ENCODE peak calls at places on chromosomes 16 and 17, in five cellular contexts. T, C, W, J and V are unnamed samples.

GRCh38 chr17:28427372-28427771 is 21.4 kb upstream of the SLC46A1 start:
- DNase-seq in J (no peak), T (no peak), W (no peak), C (no peak), V (no peak)

GRCh38 chr17:21058098-21058893 is 15.5 kb upstream of the USP22 start:
- DNase-seq in J (no peak), T (no peak), W (peak), C (no peak), V (no peak)

GRCh38 chr16:17396762-17397498 is 73.8 kb downstream of the XYLT1 start:
- DNase-seq in J (no peak), T (no peak), W (no peak), C (no peak), V (no peak)

GRCh38 chr17:38456031-38456815 is 28.0 kb downstream of the ARHGAP23 start:
- DNase-seq in J (no peak), W (no peak), C (no peak), T (no peak), V (no peak)

GRCh38 chr17:47776330-47777197 is 43.5 kb downstream of the TBX21 start:
- DNase-seq in W (peak), T (no peak), C (no peak), J (no peak), V (no peak)

GRCh38 chr17:6427284-6427781 is 7.6 kb downstream of the AIPL1 start:
- DNase-seq in W (no peak), C (no peak), T (no peak), J (no peak), V (no peak)

GRCh38 chr17:7549401-7550055 is 670 bp downstream of the TNFSF12 start:
- DNase-seq in C (no peak), T (no peak), J (no peak), W (no peak), V (no peak)

GRCh38 chr16:2751577-2752034 is 832 bp upstream of the SRRM2 start:
- DNase-seq in J (peak), C (no peak), T (peak), W (peak), V (no peak)

GRCh38 chr17:34827008-34827407 is 134.3 kb downstream of the CCT6B start:
- DNase-seq in W (no peak), C (no peak), J (no peak), T (no peak), V (no peak)

GRCh38 chr17:8921147-8921546 is 44.4 kb downstream of the PIK3R5 start:
- DNase-seq in C (no peak), J (no peak), W (no peak), T (no peak), V (no peak)

GRCh38 chr17:79020631-79021301 is 3.2 kb upstream of the C1QTNF1 start:
- DNase-seq in J (no peak), T (no peak), C (no peak), W (no peak), V (no peak)

GRCh38 chr16:59611556-59611955 is 877.4 kb upstream of the GOT2 start:
- DNase-seq in W (no peak), J (no peak), C (no peak), T (no peak), V (no peak)

GRCh38 chr16:58814348-58814801 is 80.3 kb upstream of the GOT2 start:
- DNase-seq in J (peak), C (no peak), W (peak), T (peak), V (peak)

GRCh38 chr16:4945560-4946502 is 8.9 kb upstream of the PPL start:
- DNase-seq in W (peak), T (no peak), C (peak), J (no peak), V (no peak)

GRCh38 chr17:6752068-6752909 is 3.6 kb upstream of the XAF1 start:
- DNase-seq in J (peak), T (no peak), C (peak), W (peak), V (peak)

GRCh38 chr16:48503779-48504178 is 106.2 kb downstream of the N4BP1 start:
- DNase-seq in C (peak), T (no peak), J (peak), W (no peak), V (no peak)

GRCh38 chr16:19238386-19238785 is 47.1 kb upstream of the CLEC19A start:
- DNase-seq in T (no peak), W (no peak), J (no peak), C (no peak), V (no peak)

GRCh38 chr16:2808181-2808580 is 8.9 kb upstream of the PRSS21 start:
- DNase-seq in C (peak), T (no peak), W (no peak), J (no peak), V (no peak)

GRCh38 chr17:41009301-41009760 is 403 bp upstream of the KRTAP3-1 start:
- DNase-seq in T (no peak), C (no peak), J (no peak), W (no peak), V (no peak)

GRCh38 chr17:4679652-4680051 is 24.3 kb downstream of the PELP1 start:
- DNase-seq in J (no peak), C (no peak), T (no peak), W (peak), V (no peak)

GRCh38 chr17:71922439-71922838 is 198.4 kb upstream of the SOX9 start:
- DNase-seq in T (no peak), J (no peak), W (peak), C (no peak), V (peak)

GRCh38 chr16:63617047-63617989 is 1504.5 kb downstream of the CDH11 start:
- DNase-seq in C (peak), J (peak), T (peak), W (no peak), V (no peak)

GRCh38 chr17:8720596-8720995 is 24.0 kb downstream of the CCDC42 start:
- DNase-seq in T (no peak), J (no peak), C (no peak), W (no peak), V (no peak)

GRCh38 chr16:85659805-85660511 is 28.8 kb downstream of the GINS2 start:
- DNase-seq in J (peak), T (peak), W (peak), C (peak), V (peak)

GRCh38 chr17:80481284-80482057 is 5.1 kb upstream of the NPTX1 start:
- DNase-seq in T (no peak), J (no peak), C (no peak), W (no peak), V (no peak)

GRCh38 chr17:44108440-44109311 is 14.8 kb downstream of the HDAC5 start:
- DNase-seq in C (peak), W (peak), T (peak), J (peak), V (peak)

GRCh38 chr17:4110152-4110551 is 32.7 kb downstream of the ZZEF1 start:
- DNase-seq in W (no peak), T (no peak), C (no peak), J (no peak), V (no peak)

GRCh38 chr17:9529033-9529748 is 46.4 kb downstream of the STX8 start:
- DNase-seq in J (no peak), W (peak), C (no peak), T (no peak), V (no peak)

GRCh38 chr17:39962642-39963220 is at the start of gene GSDMA:
- DNase-seq in W (no peak), J (no peak), C (no peak), T (no peak), V (no peak)

GRCh38 chr16:77579283-77579985 is 142.9 kb upstream of the NUDT7 start:
- DNase-seq in T (no peak), C (no peak), W (no peak), J (no peak), V (no peak)

GRCh38 chr16:17937003-17937402 is 399.5 kb downstream of the NPIPA8 start:
- DNase-seq in T (no peak), W (no peak), C (no peak), J (no peak), V (no peak)

GRCh38 chr17:4444782-4445473 is 11.2 kb downstream of the SPNS3 start:
- DNase-seq in C (peak), T (no peak), W (peak), J (peak), V (peak)

GRCh38 chr16:28596840-28597691 is at the start of gene SULT1A2:
- DNase-seq in T (no peak), W (no peak), J (no peak), C (no peak), V (no peak)

GRCh38 chr16:50925758-50926357 is 184.0 kb downstream of the CYLD start:
- DNase-seq in J (no peak), C (no peak), W (no peak), T (no peak), V (no peak)

GRCh38 chr16:30438835-30439234 is 6.8 kb downstream of the SEPHS2 start:
- DNase-seq in T (no peak), C (no peak), J (no peak), W (no peak), V (no peak)

GRCh38 chr16:24728011-24728410 is 1.4 kb upstream of the TNRC6A start:
- DNase-seq in W (no peak), T (no peak), J (no peak), C (no peak), V (no peak)

GRCh38 chr17:8846768-8847211 is 20.7 kb downstream of the PIK3R6 start:
- DNase-seq in J (no peak), C (no peak), W (peak), T (no peak), V (no peak)

GRCh38 chr17:6505425-6506142 is 50.8 kb downstream of the PITPNM3 start:
- DNase-seq in J (no peak), T (no peak), W (no peak), C (no peak), V (no peak)